ENCODE peak calls at places on chromosomes 5 and 9, in five cellular contexts. One of them, this sample, is unnamed.

GRCh38 chr9:113373255-113373654 is 3.5 kb downstream of the HDHD3 start:
- DNase-seq in CD8-positive, alpha-beta memory T cell: no peak
- DNase-seq in brain microvascular endothelial cell: no peak
- DNase-seq in glomerular endothelial cell: no peak
- DNase-seq in ACHN: no peak
- DNase-seq in this sample: no peak

GRCh38 chr5:124264499-124264898 is 481.9 kb downstream of the ZNF608 start:
- DNase-seq in glomerular endothelial cell: no peak
- DNase-seq in ACHN: no peak
- DNase-seq in CD8-positive, alpha-beta memory T cell: no peak
- DNase-seq in brain microvascular endothelial cell: no peak
- DNase-seq in this sample: no peak

GRCh38 chr5:107469485-107469884 is 201.3 kb downstream of the EFNA5 start:
- DNase-seq in brain microvascular endothelial cell: peak
- DNase-seq in CD8-positive, alpha-beta memory T cell: no peak
- DNase-seq in ACHN: peak
- DNase-seq in glomerular endothelial cell: peak
- DNase-seq in this sample: no peak

GRCh38 chr9:114155967-114156294 is 594 bp downstream of the COL27A1 start:
- DNase-seq in brain microvascular endothelial cell: no peak
- DNase-seq in CD8-positive, alpha-beta memory T cell: no peak
- DNase-seq in glomerular endothelial cell: no peak
- DNase-seq in ACHN: no peak
- DNase-seq in this sample: no peak

GRCh38 chr9:134163374-134164196 is 779 bp downstream of the RNU6ATAC start:
- DNase-seq in CD8-positive, alpha-beta memory T cell: peak
- DNase-seq in ACHN: no peak
- DNase-seq in glomerular endothelial cell: no peak
- DNase-seq in brain microvascular endothelial cell: no peak
- DNase-seq in this sample: peak

GRCh38 chr9:104682642-104683041 is 11.7 kb upstream of the OR13D1 start:
- DNase-seq in glomerular endothelial cell: peak
- DNase-seq in brain microvascular endothelial cell: peak
- DNase-seq in ACHN: peak
- DNase-seq in CD8-positive, alpha-beta memory T cell: no peak
- DNase-seq in this sample: peak

GRCh38 chr9:134216449-134216951 is 52.1 kb upstream of the RNU6ATAC start:
- DNase-seq in CD8-positive, alpha-beta memory T cell: peak
- DNase-seq in glomerular endothelial cell: no peak
- DNase-seq in brain microvascular endothelial cell: no peak
- DNase-seq in ACHN: no peak
- DNase-seq in this sample: no peak

GRCh38 chr5:43631182-43631910 is 28.4 kb downstream of the NNT start:
- DNase-seq in brain microvascular endothelial cell: peak
- DNase-seq in CD8-positive, alpha-beta memory T cell: peak
- DNase-seq in glomerular endothelial cell: peak
- DNase-seq in ACHN: peak
- DNase-seq in this sample: peak

GRCh38 chr5:81789033-81789432 is 38.1 kb upstream of the SSBP2 start:
- DNase-seq in CD8-positive, alpha-beta memory T cell: no peak
- DNase-seq in ACHN: peak
- DNase-seq in brain microvascular endothelial cell: peak
- DNase-seq in glomerular endothelial cell: no peak
- DNase-seq in this sample: no peak

GRCh38 chr9:27344776-27345175 is 47.8 kb upstream of the EQTN start:
- DNase-seq in glomerular endothelial cell: no peak
- DNase-seq in CD8-positive, alpha-beta memory T cell: no peak
- DNase-seq in ACHN: no peak
- DNase-seq in brain microvascular endothelial cell: no peak
- DNase-seq in this sample: no peak

GRCh38 chr5:79772651-79773050 is 83.0 kb downstream of the CMYA5 start:
- DNase-seq in glomerular endothelial cell: no peak
- DNase-seq in brain microvascular endothelial cell: no peak
- DNase-seq in ACHN: peak
- DNase-seq in CD8-positive, alpha-beta memory T cell: no peak
- DNase-seq in this sample: no peak

GRCh38 chr5:139226131-139226530 is 28.0 kb upstream of the SIL1 start:
- DNase-seq in brain microvascular endothelial cell: no peak
- DNase-seq in ACHN: no peak
- DNase-seq in glomerular endothelial cell: no peak
- DNase-seq in CD8-positive, alpha-beta memory T cell: no peak
- DNase-seq in this sample: no peak

GRCh38 chr5:132428811-132429440 is 59.4 kb downstream of the SLC22A5 start:
- DNase-seq in ACHN: peak
- DNase-seq in brain microvascular endothelial cell: peak
- DNase-seq in glomerular endothelial cell: no peak
- DNase-seq in CD8-positive, alpha-beta memory T cell: no peak
- DNase-seq in this sample: no peak

GRCh38 chr5:64680289-64680688 is 10.0 kb upstream of the SHISAL2B start:
- DNase-seq in CD8-positive, alpha-beta memory T cell: no peak
- DNase-seq in glomerular endothelial cell: no peak
- DNase-seq in brain microvascular endothelial cell: peak
- DNase-seq in ACHN: no peak
- DNase-seq in this sample: no peak

GRCh38 chr5:96113170-96113939 is 151.7 kb upstream of the ELL2 start:
- DNase-seq in CD8-positive, alpha-beta memory T cell: no peak
- DNase-seq in ACHN: no peak
- DNase-seq in brain microvascular endothelial cell: no peak
- DNase-seq in glomerular endothelial cell: no peak
- DNase-seq in this sample: no peak

GRCh38 chr9:22447607-22448305 is 1.1 kb downstream of the DMRTA1 start:
- DNase-seq in brain microvascular endothelial cell: no peak
- DNase-seq in glomerular endothelial cell: no peak
- DNase-seq in ACHN: peak
- DNase-seq in CD8-positive, alpha-beta memory T cell: no peak
- DNase-seq in this sample: no peak